ENCODE peak calls at places on chromosomes 11 and 22, in seven cellular contexts. R is adipocyte; Y is epithelial cell of prostate; S is stimulated activated CD8-positive, alpha-beta memory T cell treated with anti-CD3 and anti-CD28 coated beads, Interleukin-15, amount 100 ng/mL, for 4 hours; W is astrocyte of the spinal cord; T is NCI-H2029; J is GM03348. P is an unnamed sample.

GRCh38 chr11:71446942-71447688 is 1.1 kb downstream of the DHCR7 start:
- DNase-seq in R (peak; percentile 81), Y (peak; percentile 49), S (no peak), W (peak; percentile 54), T (no peak), J (peak; percentile 80), P (peak; percentile 66)

GRCh38 chr11:111913031-111913861 is 712 bp downstream of the HSPB2 start:
- DNase-seq in R (no peak), Y (no peak), S (no peak), W (no peak), T (no peak), J (peak; percentile 41), P (peak; percentile 71)

GRCh38 chr11:47924184-47924671 is 56.1 kb upstream of the PTPRJ start:
- DNase-seq in R (peak; percentile 45), Y (peak; percentile 55), S (no peak), W (peak; percentile 62), T (peak; percentile 35), J (peak; percentile 36), P (peak; percentile 89)

GRCh38 chr22:38314140-38314991 is 2.9 kb downstream of the CSNK1E start:
- DNase-seq in R (peak; percentile 45), Y (no peak), S (no peak), W (peak; percentile 60), T (no peak), J (no peak), P (peak; percentile 60)

GRCh38 chr11:73980001-73980960 is 2.4 kb downstream of the UCP2 start:
- DNase-seq in R (no peak), Y (no peak), S (peak; percentile 46), W (no peak), T (peak; percentile 65), J (no peak), P (peak; percentile 52)

GRCh38 chr22:48881326-48881980 is 946.2 kb downstream of the BRD1 start:
- DNase-seq in R (no peak), Y (no peak), S (no peak), W (no peak), T (no peak), J (no peak), P (no peak)

GRCh38 chr22:39180566-39180965 is 28.1 kb upstream of the CBX7 start:
- DNase-seq in R (no peak), Y (no peak), S (no peak), W (no peak), T (no peak), J (no peak), P (no peak)

GRCh38 chr22:31692186-31692886 is 30.3 kb upstream of the PISD start:
- DNase-seq in R (peak; percentile 26), Y (no peak), S (no peak), W (peak; percentile 50), T (no peak), J (no peak), P (peak; percentile 64)

GRCh38 chr11:112885744-112886706 is 75.2 kb upstream of the NCAM1 start:
- DNase-seq in R (no peak), Y (no peak), S (no peak), W (no peak), T (peak; percentile 50), J (no peak), P (no peak)

GRCh38 chr11:27679136-27680015 is 20.9 kb downstream of the BDNF start:
- DNase-seq in R (no peak), Y (no peak), S (no peak), W (no peak), T (no peak), J (no peak), P (no peak)

GRCh38 chr11:104451193-104451592 is 287.2 kb upstream of the PDGFD start:
- DNase-seq in R (no peak), Y (no peak), S (no peak), W (no peak), T (no peak), J (no peak), P (no peak)

P was measured in EH.